ENCODE peak calls at places on chromosome 2, in five cellular contexts. One of them, this sample, is unnamed.

GRCh38 chr2:109438773-109439191 is 175.0 kb downstream of the SEPTIN10 start:
- DNase-seq in trophoblast cell: peak
- DNase-seq in neuronal stem cell: no peak
- DNase-seq in H9: no peak
- DNase-seq in H1: no peak
- DNase-seq in this sample: peak

GRCh38 chr2:10914272-10914693 is 2.5 kb downstream of the KCNF1 start:
- DNase-seq in H9: peak
- DNase-seq in trophoblast cell: peak
- DNase-seq in neuronal stem cell: no peak
- DNase-seq in H1: no peak
- DNase-seq in this sample: peak

GRCh38 chr2:133720429-133720828 is 152.2 kb upstream of the NCKAP5 start:
- DNase-seq in H9: no peak
- DNase-seq in H1: no peak
- DNase-seq in trophoblast cell: no peak
- DNase-seq in neuronal stem cell: no peak
- DNase-seq in this sample: no peak

GRCh38 chr2:101795033-101795432 is 97.5 kb downstream of the MAP4K4 start:
- DNase-seq in H1: no peak
- DNase-seq in H9: no peak
- DNase-seq in trophoblast cell: peak
- DNase-seq in neuronal stem cell: no peak
- DNase-seq in this sample: no peak

GRCh38 chr2:231531408-231532188 is 1.4 kb upstream of the NMUR1 start:
- DNase-seq in trophoblast cell: no peak
- DNase-seq in neuronal stem cell: no peak
- DNase-seq in H9: no peak
- DNase-seq in H1: no peak
- DNase-seq in this sample: peak

GRCh38 chr2:46258937-46259781 is 38.0 kb upstream of the EPAS1 start:
- DNase-seq in trophoblast cell: no peak
- DNase-seq in neuronal stem cell: no peak
- DNase-seq in H9: no peak
- DNase-seq in H1: no peak
- DNase-seq in this sample: peak

GRCh38 chr2:145593991-145594702 is 1074.2 kb upstream of the ZEB2 start:
- DNase-seq in H9: no peak
- DNase-seq in neuronal stem cell: no peak
- DNase-seq in trophoblast cell: peak
- DNase-seq in H1: no peak
- DNase-seq in this sample: peak

GRCh38 chr2:215356948-215357461 is 45.1 kb downstream of the ATIC start:
- DNase-seq in trophoblast cell: no peak
- DNase-seq in H1: no peak
- DNase-seq in H9: no peak
- DNase-seq in neuronal stem cell: no peak
- DNase-seq in this sample: no peak

GRCh38 chr2:9136997-9137819 is 69.4 kb upstream of the ASAP2 start:
- DNase-seq in neuronal stem cell: no peak
- DNase-seq in trophoblast cell: no peak
- DNase-seq in H1: no peak
- DNase-seq in H9: no peak
- DNase-seq in this sample: no peak

GRCh38 chr2:173400760-173401159 is 46.1 kb downstream of the CDCA7 start:
- DNase-seq in neuronal stem cell: no peak
- DNase-seq in trophoblast cell: no peak
- DNase-seq in H9: no peak
- DNase-seq in H1: no peak
- DNase-seq in this sample: peak

GRCh38 chr2:152418688-152419087 is 83.7 kb downstream of the FMNL2 start:
- DNase-seq in H9: no peak
- DNase-seq in neuronal stem cell: no peak
- DNase-seq in H1: no peak
- DNase-seq in trophoblast cell: no peak
- DNase-seq in this sample: peak

GRCh38 chr2:226671177-226671676 is 128.4 kb downstream of the IRS1 start:
- DNase-seq in neuronal stem cell: no peak
- DNase-seq in trophoblast cell: peak
- DNase-seq in H1: no peak
- DNase-seq in H9: no peak
- DNase-seq in this sample: no peak

GRCh38 chr2:206986943-206987342 is 47.6 kb downstream of the CPO start:
- DNase-seq in H1: no peak
- DNase-seq in H9: no peak
- DNase-seq in neuronal stem cell: no peak
- DNase-seq in trophoblast cell: no peak
- DNase-seq in this sample: no peak

GRCh38 chr2:75100011-75100680 is 99.2 kb downstream of the TACR1 start:
- DNase-seq in H1: no peak
- DNase-seq in neuronal stem cell: no peak
- DNase-seq in trophoblast cell: peak
- DNase-seq in H9: no peak
- DNase-seq in this sample: peak

GRCh38 chr2:240988146-240988545 is 10.3 kb upstream of the SNED1 start:
- DNase-seq in trophoblast cell: no peak
- DNase-seq in H1: no peak
- DNase-seq in neuronal stem cell: no peak
- DNase-seq in H9: no peak
- DNase-seq in this sample: peak

DNA sequence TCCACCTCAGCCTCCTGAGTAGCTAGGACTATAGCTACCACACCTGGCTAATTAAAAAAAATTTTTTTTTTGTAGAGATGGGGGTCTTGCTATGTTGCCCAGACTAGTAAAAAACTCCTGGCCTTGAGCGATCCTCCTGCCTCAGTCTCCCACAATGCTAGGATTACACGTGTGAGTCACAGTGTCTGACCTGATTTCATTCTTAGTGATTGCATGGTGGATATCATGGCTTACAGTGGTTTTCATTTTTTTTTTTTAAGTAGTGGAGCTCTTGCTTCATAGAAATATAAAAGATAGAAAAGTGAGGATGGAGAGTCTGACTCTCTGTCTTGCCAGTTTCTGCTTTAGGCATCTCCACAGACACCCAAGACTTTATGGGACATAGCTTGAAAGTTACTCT is 83.6 kb downstream of the CDC42EP3 start:
- DNase-seq in H1: no peak
- DNase-seq in H9: no peak
- DNase-seq in neuronal stem cell: no peak
- DNase-seq in trophoblast cell: no peak
- DNase-seq in this sample: no peak
- H2BK12ac ChIP-seq in H1: no peak
- H2BK12ac ChIP-seq in H9: no peak
- H2BK12ac ChIP-seq in neuronal stem cell: no peak
- H2BK12ac ChIP-seq in trophoblast cell: no peak
- H2BK12ac ChIP-seq in this sample: peak

DNA sequence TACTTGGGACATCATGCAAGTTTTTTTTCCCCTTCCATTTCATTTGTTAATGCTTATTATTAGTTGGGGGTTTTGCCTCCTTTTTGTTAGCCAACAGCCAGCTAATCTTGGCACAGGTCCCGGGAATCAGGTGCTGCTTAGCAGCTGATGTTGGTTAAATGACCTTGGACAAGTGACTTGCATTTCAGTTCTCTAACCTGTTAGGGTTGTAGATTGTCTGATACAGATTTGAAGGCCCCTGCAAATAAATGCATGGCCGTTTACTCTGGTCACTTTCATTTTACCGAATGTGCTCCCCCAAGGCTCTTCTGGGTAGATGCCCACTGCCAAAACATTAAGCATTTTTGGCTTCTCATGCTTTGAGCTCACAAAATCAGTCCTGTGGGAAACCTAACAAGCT is 120.9 kb downstream of the SPTBN1 start:
- DNase-seq in trophoblast cell: no peak
- DNase-seq in H1: no peak
- DNase-seq in H9: no peak
- DNase-seq in neuronal stem cell: no peak
- DNase-seq in this sample: no peak
- H2BK12ac ChIP-seq in trophoblast cell: no peak
- H2BK12ac ChIP-seq in H1: no peak
- H2BK12ac ChIP-seq in H9: no peak
- H2BK12ac ChIP-seq in neuronal stem cell: no peak
- H2BK12ac ChIP-seq in this sample: no peak

DNA sequence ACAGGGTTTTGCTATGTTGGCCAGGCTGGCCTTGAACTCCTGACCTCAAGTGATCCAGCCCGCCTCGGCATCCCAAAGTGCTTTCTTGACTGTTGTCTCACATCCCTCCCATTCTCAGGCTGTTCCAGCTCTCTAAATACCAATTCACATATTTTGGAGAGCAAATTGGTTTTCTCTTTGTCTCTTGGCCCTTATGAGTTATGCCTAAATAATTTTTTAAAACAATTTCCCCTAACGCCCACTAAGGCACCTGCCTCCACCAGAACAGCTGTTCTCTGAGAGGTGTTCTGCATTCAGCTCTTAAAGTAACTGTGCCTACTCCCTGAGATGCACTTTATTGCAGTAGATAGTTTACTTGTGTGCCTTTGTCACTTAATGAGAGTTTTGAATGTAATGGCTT is 6.9 kb downstream of the CCDC195 start:
- DNase-seq in trophoblast cell: no peak
- DNase-seq in neuronal stem cell: no peak
- DNase-seq in H1: no peak
- DNase-seq in H9: no peak
- DNase-seq in this sample: no peak
- H2BK12ac ChIP-seq in trophoblast cell: no peak
- H2BK12ac ChIP-seq in neuronal stem cell: no peak
- H2BK12ac ChIP-seq in H1: no peak
- H2BK12ac ChIP-seq in H9: no peak
- H2BK12ac ChIP-seq in this sample: no peak

DNA sequence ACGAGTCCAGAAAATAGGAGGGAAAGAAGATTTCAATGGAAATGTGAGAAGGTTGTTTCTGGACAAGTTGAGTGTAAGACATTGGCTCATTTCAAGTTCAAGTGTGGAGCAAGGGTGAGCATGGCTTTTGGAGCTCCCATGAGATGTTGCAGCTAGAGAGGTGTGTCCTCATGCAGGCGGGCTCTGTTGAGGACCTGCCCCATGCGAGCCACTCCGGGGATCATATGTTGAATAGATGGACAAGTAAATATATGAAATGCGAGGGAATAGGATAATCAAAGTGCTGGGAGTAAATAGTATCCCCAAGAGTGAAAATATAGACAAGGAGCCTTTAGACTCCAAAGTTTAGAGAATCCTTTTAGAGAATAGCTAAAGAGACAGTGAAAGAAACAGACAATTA is 200.4 kb upstream of the NRP2 start:
- DNase-seq in neuronal stem cell: no peak
- DNase-seq in H1: no peak
- DNase-seq in H9: no peak
- DNase-seq in trophoblast cell: no peak
- DNase-seq in this sample: no peak
- H2BK12ac ChIP-seq in neuronal stem cell: no peak
- H2BK12ac ChIP-seq in H1: peak
- H2BK12ac ChIP-seq in H9: no peak
- H2BK12ac ChIP-seq in trophoblast cell: no peak
- H2BK12ac ChIP-seq in this sample: no peak

DNA sequence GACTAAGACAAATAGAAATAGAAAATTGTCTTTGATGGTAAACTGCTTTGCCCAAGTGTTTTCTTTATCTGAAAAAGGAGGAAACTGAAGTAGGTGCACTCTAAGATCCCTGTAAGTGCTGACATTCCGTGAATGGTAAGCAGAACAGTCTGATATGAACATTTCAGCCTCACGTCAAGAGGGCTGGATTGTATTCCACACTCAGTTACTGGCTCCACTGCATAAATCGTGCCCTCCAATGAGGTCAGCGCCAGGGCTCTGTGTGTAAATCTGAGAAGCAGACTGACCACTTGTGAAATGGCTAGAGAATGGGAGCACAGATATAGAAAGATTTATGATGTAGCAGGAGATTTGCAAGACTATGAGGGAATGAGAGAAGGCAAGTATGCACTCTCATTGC is 153.0 kb downstream of the ICOS start:
- DNase-seq in trophoblast cell: no peak
- DNase-seq in H1: no peak
- DNase-seq in neuronal stem cell: no peak
- DNase-seq in H9: no peak
- DNase-seq in this sample: no peak
- H2BK12ac ChIP-seq in trophoblast cell: no peak
- H2BK12ac ChIP-seq in H1: no peak
- H2BK12ac ChIP-seq in neuronal stem cell: no peak
- H2BK12ac ChIP-seq in H9: no peak
- H2BK12ac ChIP-seq in this sample: no peak

GRCh38 chr2:65261676-65262075 is 34.0 kb downstream of the ACTR2 start:
- DNase-seq in neuronal stem cell: no peak
- DNase-seq in H9: no peak
- DNase-seq in trophoblast cell: peak
- DNase-seq in H1: no peak
- DNase-seq in this sample: no peak

GRCh38 chr2:65252640-65253039 is 25.0 kb downstream of the ACTR2 start:
- DNase-seq in H1: no peak
- DNase-seq in neuronal stem cell: no peak
- DNase-seq in trophoblast cell: no peak
- DNase-seq in H9: no peak
- DNase-seq in this sample: no peak

DNA sequence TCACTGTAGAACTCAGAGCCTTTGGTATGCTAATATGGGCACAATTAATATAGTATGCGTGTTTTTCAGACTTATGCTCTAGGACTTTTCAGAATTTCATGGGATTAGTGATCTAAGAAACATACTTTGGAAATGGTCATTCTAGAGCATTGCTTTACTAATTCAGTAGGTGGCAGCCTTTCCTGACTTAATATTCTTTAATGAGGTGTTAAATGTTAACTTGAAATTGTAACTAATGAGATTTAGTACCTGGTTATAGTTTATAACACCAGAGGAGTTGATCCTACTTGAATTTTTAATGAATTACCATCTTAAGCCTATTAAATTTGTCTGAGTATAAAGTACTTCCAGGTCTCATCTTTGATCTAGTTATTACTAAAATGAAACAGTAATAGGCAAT is 28.5 kb downstream of the ACTR2 start:
- DNase-seq in trophoblast cell: no peak
- DNase-seq in H1: no peak
- DNase-seq in H9: no peak
- DNase-seq in neuronal stem cell: no peak
- DNase-seq in this sample: no peak
- H2BK12ac ChIP-seq in trophoblast cell: no peak
- H2BK12ac ChIP-seq in H1: no peak
- H2BK12ac ChIP-seq in H9: no peak
- H2BK12ac ChIP-seq in neuronal stem cell: no peak
- H2BK12ac ChIP-seq in this sample: no peak

GRCh38 chr2:96631804-96632435 is 6.2 kb downstream of the KANSL3 start:
- DNase-seq in trophoblast cell: peak
- DNase-seq in H1: no peak
- DNase-seq in neuronal stem cell: no peak
- DNase-seq in H9: no peak
- DNase-seq in this sample: peak
- H2BK12ac ChIP-seq in trophoblast cell: no peak
- H2BK12ac ChIP-seq in H1: no peak
- H2BK12ac ChIP-seq in neuronal stem cell: no peak
- H2BK12ac ChIP-seq in H9: no peak
- H2BK12ac ChIP-seq in this sample: no peak

DNA sequence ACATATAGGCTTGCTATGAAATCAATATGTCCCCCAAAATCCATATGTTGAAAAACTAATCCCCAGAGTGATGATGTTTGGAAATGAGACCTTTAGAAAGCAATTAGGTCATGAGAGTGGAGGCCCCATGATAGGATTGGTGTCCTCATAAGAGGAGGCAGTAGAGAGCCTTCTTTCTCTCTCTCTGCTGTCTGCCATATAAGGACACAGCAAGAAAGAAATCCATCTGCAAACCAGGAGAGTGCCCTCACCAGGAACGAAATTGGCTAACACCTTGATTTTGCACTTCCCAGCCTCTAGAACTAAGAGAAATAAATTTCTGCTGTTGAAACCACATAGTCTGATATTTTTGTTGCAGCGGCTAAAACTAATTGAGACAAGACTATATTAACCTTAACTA is 89.5 kb downstream of the NBAS start:
- DNase-seq in H9: no peak
- DNase-seq in trophoblast cell: no peak
- DNase-seq in H1: no peak
- DNase-seq in neuronal stem cell: no peak
- DNase-seq in this sample: no peak
- H2BK12ac ChIP-seq in H9: no peak
- H2BK12ac ChIP-seq in trophoblast cell: no peak
- H2BK12ac ChIP-seq in H1: no peak
- H2BK12ac ChIP-seq in neuronal stem cell: no peak
- H2BK12ac ChIP-seq in this sample: no peak

This sample was measured in mesenchymal stem cell.